ENCODE peak calls at places on chromosomes 12 and 14, in seven cellular contexts. T is IMR-90, D is mesendoderm, C is neuronal stem cell, K is mesenchymal stem cell, S is trophoblast cell, N is H1. G is an unnamed sample.

GRCh38 chr12:52915637-52916036 is 10.8 kb upstream of the KRT8 start:
- DNase-seq in T (no peak), D (no peak), C (no peak), K (no peak), S (no peak), N (no peak), G (no peak)

GRCh38 chr14:61699092-61699491 is 3.8 kb downstream of the HIF1A start:
- DNase-seq in T (no peak), D (no peak), C (no peak), K (no peak), S (no peak), N (no peak), G (no peak)

GRCh38 chr14:57420986-57421385 is 30.6 kb downstream of the NAA30 start:
- DNase-seq in T (peak; percentile 1), D (no peak), C (no peak), K (no peak), S (peak; percentile 80), N (no peak), G (no peak)

GRCh38 chr14:20400965-20401593 is 12.2 kb downstream of the TEP1 start:
- DNase-seq in T (peak; percentile 24), D (peak; percentile 23), C (no peak), K (no peak), S (peak; percentile 92), N (no peak), G (no peak)

GRCh38 chr12:66934289-66934688 is 255.4 kb upstream of the GRIP1 start:
- DNase-seq in T (no peak), D (no peak), C (no peak), K (no peak), S (no peak), N (no peak), G (no peak)

GRCh38 chr12:132222808-132223173 is 78.5 kb downstream of the NOC4L start:
- DNase-seq in T (no peak), D (no peak), C (no peak), K (no peak), S (no peak), N (no peak), G (no peak)

GRCh38 chr12:25566550-25566949 is 13.5 kb upstream of the LMNTD1 start:
- DNase-seq in T (no peak), D (no peak), C (no peak), K (no peak), S (no peak), N (no peak), G (no peak)

GRCh38 chr12:25058619-25059018 is 109.7 kb upstream of the BCAT1 start:
- DNase-seq in T (no peak), D (no peak), C (no peak), K (no peak), S (no peak), N (no peak), G (no peak)

GRCh38 chr14:104395941-104396681 is 183.5 kb upstream of the C14orf180 start:
- DNase-seq in T (no peak), D (no peak), C (no peak), K (no peak), S (peak; percentile 55), N (no peak), G (peak; percentile 28)

GRCh38 chr12:69405466-69405865 is 45.9 kb downstream of the YEATS4 start:
- DNase-seq in T (peak; percentile 98), D (no peak), C (no peak), K (peak; percentile 95), S (peak; percentile 98), N (no peak), G (no peak)

GRCh38 chr14:92397140-92397815 is 74.3 kb downstream of the SLC24A4 start:
- DNase-seq in T (peak; percentile 62), D (peak; percentile 48), C (no peak), K (peak; percentile 59), S (peak; percentile 3), N (no peak), G (no peak)

GRCh38 chr12:2397356-2398045 is 344.7 kb downstream of the CACNA1C start:
- DNase-seq in T (no peak), D (no peak), C (no peak), K (no peak), S (no peak), N (no peak), G (no peak)

GRCh38 chr14:35403085-35403396 is 1.5 kb downstream of the NFKBIA start:
- DNase-seq in T (peak; percentile 58), D (no peak), C (no peak), K (no peak), S (peak; percentile 28), N (no peak), G (no peak)

GRCh38 chr12:117538032-117538690 is 176.7 kb upstream of the NOS1 start:
- DNase-seq in T (no peak), D (no peak), C (no peak), K (no peak), S (no peak), N (no peak), G (no peak)

GRCh38 chr12:132222096-132222807 is 78.0 kb downstream of the NOC4L start:
- DNase-seq in T (peak; percentile 2), D (peak; percentile 90), C (peak; percentile 44), K (peak; percentile 6), S (peak; percentile 83), N (no peak), G (no peak)

GRCh38 chr14:68239988-68240387 is 420.4 kb downstream of the RAD51B start:
- DNase-seq in T (no peak), D (no peak), C (no peak), K (peak; percentile 72), S (no peak), N (no peak), G (no peak)

GRCh38 chr12:99157946-99158345 is 489.6 kb upstream of the GARIN6 start:
- DNase-seq in T (no peak), D (no peak), C (no peak), K (no peak), S (peak; percentile 50), N (no peak), G (no peak)

GRCh38 chr14:31275731-31276130 is 68.1 kb upstream of the HECTD1 start:
- DNase-seq in T (no peak), D (peak; percentile 37), C (no peak), K (peak; percentile 14), S (no peak), N (no peak), G (no peak)

GRCh38 chr12:104220931-104221330 is 5.4 kb downstream of the TXNRD1 start:
- DNase-seq in T (no peak), D (no peak), C (no peak), K (no peak), S (no peak), N (no peak), G (no peak)

GRCh38 chr14:104708606-104709268 is 15.3 kb upstream of the ADSS1 start:
- DNase-seq in T (peak; percentile 39), D (peak; percentile 86), C (peak; percentile 74), K (peak; percentile 63), S (peak; percentile 82), N (peak; percentile 54), G (peak; percentile 86)

GRCh38 chr12:62700091-62700490 is 233.5 kb downstream of the MON2 start:
- DNase-seq in T (peak; percentile 25), D (no peak), C (no peak), K (no peak), S (no peak), N (no peak), G (no peak)

GRCh38 chr14:76339922-76340615 is 35.9 kb upstream of the ESRRB start:
- DNase-seq in T (no peak), D (no peak), C (no peak), K (no peak), S (no peak), N (no peak), G (no peak)

GRCh38 chr14:66827182-66827581 is 319.2 kb downstream of the GPHN start:
- DNase-seq in T (no peak), D (no peak), C (no peak), K (no peak), S (no peak), N (no peak), G (no peak)

GRCh38 chr12:106692896-106693295 is 81.6 kb upstream of the RIC8B start:
- DNase-seq in T (no peak), D (no peak), C (no peak), K (no peak), S (no peak), N (no peak), G (no peak)

GRCh38 chr12:96354326-96354725 is 45.9 kb downstream of the CDK17 start:
- DNase-seq in T (peak; percentile 62), D (peak; percentile 27), C (no peak), K (peak; percentile 37), S (no peak), N (no peak), G (no peak)

GRCh38 chr14:81535399-81536124 is 1.9 kb upstream of the SEL1L start:
- DNase-seq in T (no peak), D (no peak), C (no peak), K (no peak), S (no peak), N (no peak), G (no peak)
- H3K23ac ChIP-seq in T (no peak overlapping the region), D (no peak overlapping the region), C (no peak overlapping the region), K (no peak overlapping the region), S (no peak overlapping the region), N (no peak overlapping the region), G (no peak overlapping the region)

DNA sequence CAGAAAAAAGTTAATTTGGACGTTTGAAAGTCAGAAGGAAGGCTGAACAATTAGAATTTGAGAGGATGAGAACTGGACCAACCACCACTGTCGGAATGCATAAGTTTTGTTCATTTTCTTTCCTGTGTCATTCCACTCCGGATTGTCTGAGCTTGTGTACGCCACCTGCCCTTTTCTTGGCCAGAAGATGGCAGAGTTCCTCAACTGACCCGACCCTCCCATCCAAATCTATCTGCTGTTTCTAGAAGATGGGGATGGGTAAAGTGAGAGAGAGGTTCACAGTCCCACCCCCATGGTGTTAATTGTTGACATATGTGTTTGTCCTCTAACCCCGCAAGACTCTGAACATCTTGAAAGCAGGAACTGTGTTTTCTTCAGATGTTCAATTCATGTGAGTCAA is 388.0 kb downstream of the VRK1 start:
- DNase-seq in T (no peak), D (peak; percentile 46), C (peak; percentile 5), K (no peak), S (peak; percentile 23), N (no peak), G (no peak)
- H3K23ac ChIP-seq in T (no peak overlapping the region), D (no peak overlapping the region), C (no peak overlapping the region), K (no peak overlapping the region), S (no peak overlapping the region), N (no peak overlapping the region), G (no peak overlapping the region)

GRCh38 chr14:71060795-71061455 is 153.7 kb downstream of the PCNX1 start:
- DNase-seq in T (peak; percentile 44), D (peak; percentile 22), C (no peak), K (no peak), S (peak; percentile 88), N (no peak), G (no peak)
- H3K23ac ChIP-seq in T (peak overlapping the region; percentile 45), D (no peak overlapping the region), C (no peak overlapping the region), K (no peak overlapping the region), S (no peak overlapping the region), N (no peak overlapping the region), G (no peak overlapping the region)

GRCh38 chr12:89864419-89864818 is 155.8 kb upstream of the ATP2B1 start:
- DNase-seq in T (no peak), D (no peak), C (no peak), K (peak; percentile 9), S (peak; percentile 52), N (no peak), G (no peak)
- H3K23ac ChIP-seq in T (no peak overlapping the region), D (no peak overlapping the region), C (no peak overlapping the region), K (no peak overlapping the region), S (no peak overlapping the region), N (no peak overlapping the region), G (no peak overlapping the region)

GRCh38 chr14:94751321-94751720 is 18.6 kb downstream of the GSC start:
- DNase-seq in T (no peak), D (no peak), C (no peak), K (no peak), S (no peak), N (no peak), G (no peak)
- H3K23ac ChIP-seq in T (no peak overlapping the region), D (no peak overlapping the region), C (no peak overlapping the region), K (no peak overlapping the region), S (no peak overlapping the region), N (no peak overlapping the region), G (no peak overlapping the region)